ENCODE peak calls at places on chromosomes 13 and 19, in nine cellular contexts. I, H, Q, L, X, J, M, C and K are unnamed samples.

GRCh38 chr13:72692884-72693514 is 34.4 kb downstream of the MZT1 start:
- DNase-seq in Q (no peak), C (no peak), I (no peak), M (no peak), J (no peak), H (no peak), L (no peak), X (no peak), K (no peak)

GRCh38 chr19:33301900-33302174 is 497 bp downstream of the CEBPA start:
- DNase-seq in C (no peak), J (no peak), I (no peak), Q (no peak), M (no peak), H (no peak), X (no peak), L (peak), K (no peak)

GRCh38 chr19:41621654-41622053 is 5.2 kb downstream of the CEACAM4 start:
- DNase-seq in I (no peak), L (no peak), J (no peak), Q (no peak), H (no peak), X (no peak), C (no peak), M (no peak), K (no peak)

GRCh38 chr13:46170687-46171086 is 11.3 kb downstream of the LCP1 start:
- DNase-seq in I (no peak), H (no peak), L (no peak), Q (no peak), J (no peak), C (no peak), X (no peak), M (no peak), K (no peak)

GRCh38 chr19:35346193-35347052 is 1.3 kb upstream of the FFAR1 start:
- DNase-seq in C (no peak), J (no peak), X (no peak), I (no peak), M (no peak), Q (peak), H (no peak), L (no peak), K (peak)

GRCh38 chr13:89363144-89363543 is 1692.0 kb downstream of the SLITRK5 start:
- DNase-seq in H (no peak), M (no peak), X (no peak), Q (no peak), L (no peak), I (no peak), C (no peak), J (no peak), K (no peak)

GRCh38 chr13:74573654-74574053 is 439.4 kb upstream of the KLF12 start:
- DNase-seq in Q (no peak), M (no peak), X (no peak), C (peak), L (peak), H (no peak), I (no peak), J (no peak), K (no peak)

GRCh38 chr13:27005556-27005955 is 166.1 kb downstream of the USP12 start:
- DNase-seq in L (no peak), X (no peak), J (no peak), M (no peak), H (no peak), I (no peak), Q (no peak), C (no peak), K (no peak)

GRCh38 chr13:112820318-112820717 is 130.5 kb downstream of the ATP11A start:
- DNase-seq in J (no peak), I (no peak), Q (no peak), H (no peak), X (no peak), C (no peak), M (no peak), L (no peak), K (no peak)

GRCh38 chr13:23467048-23467931 is 33.8 kb upstream of the SACS start:
- DNase-seq in X (no peak), M (no peak), I (peak), L (no peak), C (no peak), Q (no peak), J (no peak), H (no peak), K (no peak)

GRCh38 chr19:9953802-9954542 is 17.7 kb upstream of the OLFM2 start:
- DNase-seq in M (no peak), X (no peak), Q (no peak), I (no peak), J (no peak), C (no peak), L (no peak), H (no peak), K (no peak)

GRCh38 chr19:5145521-5146511 is 176.9 kb downstream of the KDM4B start:
- DNase-seq in H (no peak), I (no peak), X (no peak), L (no peak), C (no peak), J (no peak), Q (no peak), M (no peak), K (no peak)

DNA sequence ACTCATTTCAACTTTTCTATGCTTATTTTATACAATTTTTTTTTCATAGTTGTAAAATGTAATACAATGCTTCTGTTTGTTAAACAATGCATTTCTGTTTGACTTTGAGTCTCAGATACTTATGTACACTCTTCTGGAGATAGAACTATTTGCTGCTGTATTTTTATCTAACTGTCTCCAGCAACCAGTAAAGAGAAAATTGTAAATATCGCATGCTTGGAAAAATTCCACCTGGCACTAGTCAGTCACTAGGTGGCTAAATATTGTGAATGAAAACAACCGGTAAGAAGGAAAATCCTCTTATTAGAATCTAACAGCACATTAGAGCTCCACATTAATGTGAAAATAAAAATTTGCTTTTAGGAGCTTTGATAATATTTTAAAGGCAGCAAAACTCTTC is 876.5 kb downstream of the PCDH9 start:
- DNase-seq in J (peak), M (no peak), Q (no peak), H (peak), C (peak), L (no peak), X (no peak), I (no peak), K (no peak)
- TF ChIP-seq CTCF in J (no peak), M (peak), Q (no peak), H (no peak), C (no peak), L (no peak), X (no peak), I (no peak), K (no peak)

GRCh38 chr13:53694814-53695533 is 666.4 kb downstream of the OLFM4 start:
- DNase-seq in L (no peak), X (no peak), M (no peak), H (no peak), J (no peak), Q (no peak), I (no peak), C (no peak), K (no peak)
- TF ChIP-seq CTCF in L (no peak), X (no peak), M (peak), H (no peak), J (no peak), Q (no peak), I (no peak), C (no peak), K (no peak)

GRCh38 chr19:55490478-55491436 is 2.5 kb downstream of the SSC5D start:
- DNase-seq in X (no peak), J (peak), I (no peak), L (no peak), C (no peak), H (no peak), Q (peak), M (no peak), K (no peak)

GRCh38 chr19:55486971-55487883 is 1.0 kb upstream of the SSC5D start:
- DNase-seq in Q (peak), J (peak), X (peak), M (no peak), C (peak), L (peak), I (peak), H (no peak), K (no peak)

GRCh38 chr19:55487884-55488687 is at the start of gene SSC5D:
- DNase-seq in H (no peak), C (no peak), M (no peak), I (peak), J (peak), X (peak), Q (peak), L (no peak), K (no peak)

GRCh38 chr19:55489711-55490477 is 1.7 kb downstream of the SSC5D start:
- DNase-seq in L (no peak), J (peak), M (no peak), C (no peak), H (no peak), I (no peak), X (no peak), Q (peak), K (no peak)

DNA sequence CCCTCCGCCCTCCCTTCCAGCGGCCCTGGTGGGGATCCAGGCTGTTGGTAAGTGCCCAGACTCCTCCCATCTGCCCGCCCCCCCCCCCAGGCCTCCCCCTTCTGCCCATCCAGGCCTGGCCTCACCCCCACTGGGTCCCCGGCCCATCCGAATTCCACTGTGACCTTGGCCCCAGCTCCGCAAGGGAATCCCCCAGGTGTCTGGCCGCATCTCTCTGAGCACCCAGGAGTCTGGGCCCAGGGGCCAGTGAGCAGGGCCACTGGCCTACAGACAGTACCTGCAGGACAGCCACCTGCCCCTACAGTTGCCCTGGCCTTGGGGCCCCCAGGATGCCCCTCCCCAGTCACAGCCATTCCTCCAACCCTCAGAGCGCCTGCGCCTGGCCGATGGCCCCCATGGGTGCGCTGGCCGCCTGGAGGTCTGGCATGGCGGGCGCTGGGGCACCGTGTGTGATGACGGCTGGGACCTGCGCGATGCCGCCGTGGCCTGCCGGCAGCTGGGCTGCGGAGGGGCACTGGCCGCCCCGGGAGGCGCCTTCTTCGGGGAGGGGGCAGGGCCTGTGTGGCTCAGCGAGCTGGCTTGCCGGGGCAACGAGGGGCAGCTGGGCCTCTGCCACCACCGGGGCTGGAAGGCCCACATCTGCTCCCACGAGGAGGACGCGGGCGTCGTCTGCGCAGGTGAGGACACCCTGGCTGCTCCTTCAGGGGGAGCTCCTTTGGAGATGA is 912 bp downstream of the SSC5D start:
- DNase-seq in X (no peak), I (no peak), Q (peak), H (no peak), J (peak), C (no peak), M (no peak), L (no peak), K (no peak)
- TF ChIP-seq CTCF in X (no peak), I (no peak), Q (no peak), H (no peak), J (no peak), C (no peak), M (no peak), L (no peak), K (no peak)

GRCh38 chr13:48068036-48068435 is 26.9 kb downstream of the MED4 start:
- DNase-seq in L (no peak), X (no peak), C (no peak), M (no peak), Q (no peak), H (no peak), I (no peak), J (no peak), K (no peak)
- TF ChIP-seq CTCF in L (no peak), X (no peak), C (no peak), M (no peak), Q (no peak), H (no peak), I (peak), J (no peak), K (no peak)